ENCODE peak calls at places on chromosomes 4 and X, in four cellular contexts. K is IMR-90, Q is mesenchymal stem cell, S is H9. F is an unnamed sample.

GRCh38 chrX:140467211-140467610 is 37.7 kb downstream of the SOX3 start:
- DNase-seq in S (no peak), Q (no peak), K (no peak), F (no peak)

GRCh38 chr4:110197421-110198398 is 705 bp downstream of the ELOVL6 start:
- DNase-seq in S (peak), K (peak), Q (peak), F (peak)

GRCh38 chr4:71470547-71470946 is 131.7 kb downstream of the SLC4A4 start:
- DNase-seq in K (no peak), Q (no peak), S (no peak), F (no peak)

GRCh38 chr4:17687237-17687857 is 72.9 kb downstream of the MED28 start:
- DNase-seq in Q (no peak), S (no peak), K (no peak), F (no peak)

GRCh38 chr4:105965183-105965800 is 70.0 kb downstream of the NPNT start:
- DNase-seq in K (no peak), S (no peak), Q (no peak), F (no peak)

GRCh38 chrX:110218591-110218990 is 99.3 kb downstream of the AMMECR1 start:
- DNase-seq in K (peak), S (no peak), Q (peak), F (no peak)

GRCh38 chr4:70958681-70959080 is 34.8 kb upstream of the DCK start:
- DNase-seq in S (no peak), K (peak), Q (no peak), F (no peak)

GRCh38 chr4:54658321-54659093 is 750 bp downstream of the KIT start:
- DNase-seq in K (peak), Q (peak), S (peak), F (peak)

GRCh38 chr4:36039031-36039430 is 205.3 kb downstream of the ARAP2 start:
- DNase-seq in Q (no peak), K (no peak), S (no peak), F (no peak)

DNA sequence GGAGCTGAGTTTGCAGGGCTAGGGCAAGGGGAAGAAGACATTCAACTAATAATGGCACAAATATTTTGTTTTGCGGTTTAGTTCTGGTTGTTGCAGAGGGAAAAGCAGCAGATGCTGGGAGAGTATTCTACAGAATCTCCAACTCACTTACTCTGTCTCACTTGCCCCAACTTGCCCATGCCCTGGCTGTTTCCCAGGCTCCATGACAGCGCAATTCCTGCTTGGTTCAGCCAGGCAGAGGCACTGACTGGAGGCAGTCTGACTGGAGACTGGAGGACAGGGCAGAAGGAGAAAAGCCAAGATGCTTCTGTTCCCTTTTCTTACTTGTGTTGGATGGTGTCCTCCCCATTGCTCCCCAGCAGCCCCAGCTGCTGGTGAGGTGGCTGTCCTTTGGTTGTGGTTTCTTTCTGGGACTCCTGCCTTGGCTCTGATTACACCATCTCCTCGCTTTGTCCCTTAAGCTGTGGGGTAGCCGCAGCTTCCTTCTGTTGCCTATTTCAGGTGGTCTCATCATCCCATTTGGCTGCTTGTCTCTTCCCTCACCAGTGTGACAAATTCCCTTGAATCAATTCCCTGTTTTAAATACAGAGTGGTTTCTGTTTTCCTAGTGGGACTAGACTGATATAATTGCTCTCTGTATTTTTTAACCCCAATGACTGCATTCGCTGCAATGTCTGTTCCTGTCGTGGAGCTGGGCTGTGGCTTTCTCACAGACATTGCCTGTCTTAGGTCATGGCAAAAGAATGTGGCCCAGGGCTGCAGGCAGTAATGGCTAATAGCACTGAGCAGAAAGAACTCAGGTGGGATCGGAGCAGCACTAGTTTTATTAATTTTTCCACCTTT is 24.2 kb upstream of the RASL11B start:
- DNase-seq in S (no peak), Q (peak), K (peak), F (peak)
- H3K18ac ChIP-seq in S (no peak), Q (no peak), K (peak), F (peak)

GRCh38 chr4:3640587-3640962 is 108.4 kb upstream of the LRPAP1 start:
- DNase-seq in Q (peak), K (peak), S (no peak), F (no peak)
- H3K18ac ChIP-seq in Q (no peak), K (no peak), S (no peak), F (no peak)

DNA sequence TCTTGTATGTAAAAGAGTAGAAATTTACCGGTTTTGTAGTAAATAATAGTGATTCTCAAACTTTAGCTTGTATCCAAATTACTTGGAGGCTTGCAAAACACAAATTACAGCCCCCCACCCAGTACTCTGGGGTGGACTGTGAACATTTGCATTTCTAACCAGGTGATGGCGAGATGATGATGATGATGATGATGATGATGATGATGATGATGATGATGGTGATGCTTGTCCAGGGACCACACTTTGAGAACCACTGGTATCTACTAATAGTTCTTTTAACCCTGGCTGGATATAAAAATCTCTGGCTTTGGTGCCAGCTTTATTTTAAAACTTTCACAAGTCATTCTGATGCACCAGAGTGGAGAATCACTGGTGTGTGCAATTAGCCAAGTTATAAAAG is 96.3 kb downstream of the MRPL1 start:
- DNase-seq in S (no peak), Q (no peak), K (no peak), F (no peak)
- H3K18ac ChIP-seq in S (no peak), Q (no peak), K (no peak), F (no peak)

DNA sequence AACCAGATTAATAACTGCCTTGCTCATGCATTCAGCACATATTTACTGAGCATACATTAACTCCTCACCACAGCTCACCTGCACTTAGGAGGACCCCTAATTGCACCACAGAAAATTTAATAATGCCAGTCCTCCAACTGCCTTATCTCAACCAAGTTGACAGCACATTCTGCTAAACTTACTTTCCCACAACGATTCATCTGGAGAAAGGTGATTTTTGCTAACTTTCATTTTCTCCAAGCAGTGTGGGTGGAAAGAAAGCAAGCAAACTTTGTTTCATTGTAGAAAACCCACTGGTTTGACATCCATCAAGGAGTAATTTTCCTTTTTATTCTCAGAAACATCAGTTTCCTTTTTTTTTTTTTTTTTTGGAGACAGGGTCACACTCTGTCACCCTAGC is 49.1 kb downstream of the RASGEF1B start:
- DNase-seq in K (no peak), Q (no peak), S (no peak), F (no peak)
- H3K18ac ChIP-seq in K (peak), Q (no peak), S (no peak), F (no peak)